ENCODE peak calls at places on chromosomes 2 and 18, in five cellular contexts. W, Z, G, M and T are unnamed samples.

GRCh38 chr2:233350708-233351107 is 3.6 kb upstream of the DGKD start:
- DNase-seq in Z (no peak), M (no peak), G (peak), W (peak), T (peak)

GRCh38 chr2:74876081-74876886 is 42.4 kb downstream of the HK2 start:
- DNase-seq in G (peak), M (peak), W (peak), Z (peak), T (peak)

GRCh38 chr2:187658952-187659525 is 104.8 kb upstream of the TFPI start:
- DNase-seq in W (no peak), G (peak), M (no peak), Z (no peak), T (peak)

GRCh38 chr2:196368546-196369225 is 197.3 kb upstream of the STK17B start:
- DNase-seq in M (no peak), G (no peak), Z (no peak), W (no peak), T (no peak)

GRCh38 chr2:133568172-133568571 is at the start of gene NCKAP5:
- DNase-seq in W (no peak), M (peak), Z (no peak), G (no peak), T (peak)

GRCh38 chr2:236908456-236909388 is 177.0 kb upstream of the COPS8 start:
- DNase-seq in G (no peak), Z (no peak), W (no peak), M (no peak), T (no peak)

GRCh38 chr18:23226930-23227728 is 91.8 kb downstream of the CABLES1 start:
- DNase-seq in Z (no peak), W (no peak), M (no peak), G (peak), T (peak)

GRCh38 chr18:51251625-51252024 is 54.1 kb upstream of the MEX3C start:
- DNase-seq in G (no peak), W (no peak), Z (peak), M (no peak), T (no peak)

GRCh38 chr2:7899241-7899640 is 782.6 kb upstream of the ID2 start:
- DNase-seq in G (peak), M (no peak), Z (no peak), W (peak), T (no peak)

GRCh38 chr2:61993422-61994024 is 88.0 kb downstream of the COMMD1 start:
- DNase-seq in M (no peak), W (no peak), G (peak), Z (peak), T (peak)

GRCh38 chr2:10987439-10987838 is 75.7 kb downstream of the KCNF1 start:
- DNase-seq in W (no peak), G (no peak), Z (no peak), M (no peak), T (no peak)

GRCh38 chr2:213007290-213007838 is 144.0 kb downstream of the IKZF2 start:
- DNase-seq in W (no peak), G (no peak), M (no peak), Z (no peak), T (no peak)

GRCh38 chr2:132497591-132497990 is 81.0 kb downstream of the GPR39 start:
- DNase-seq in G (no peak), W (no peak), Z (no peak), M (no peak), T (no peak)

GRCh38 chr2:230932556-230933511 is 7.8 kb upstream of the GPR55 start:
- DNase-seq in W (no peak), M (no peak), G (no peak), Z (no peak), T (no peak)

GRCh38 chr2:219453691-219454131 is 19.1 kb downstream of the SPEG start:
- DNase-seq in G (peak), Z (no peak), M (no peak), W (no peak), T (no peak)

GRCh38 chr2:122703676-122704075 is 948.2 kb downstream of the TSN start:
- DNase-seq in W (no peak), Z (no peak), M (no peak), G (no peak), T (no peak)

GRCh38 chr2:233098615-233099014 is 38.5 kb downstream of the INPP5D start:
- DNase-seq in G (peak), Z (no peak), W (no peak), M (no peak), T (no peak)

GRCh38 chr18:5175378-5175777 is 21.7 kb downstream of the AKAIN1 start:
- DNase-seq in G (no peak), W (no peak), Z (no peak), M (no peak), T (no peak)

GRCh38 chr18:66582151-66582550 is 21.7 kb downstream of the CDH19 start:
- DNase-seq in W (no peak), G (no peak), M (no peak), Z (no peak), T (no peak)

GRCh38 chr2:233835230-233836186 is 18.8 kb downstream of the HJURP start:
- DNase-seq in G (no peak), M (no peak), W (no peak), Z (no peak), T (no peak)

GRCh38 chr2:126885701-126886121 is 13.0 kb upstream of the TEX51 start:
- DNase-seq in W (no peak), G (no peak), M (no peak), Z (no peak), T (peak)

GRCh38 chr2:709138-709779 is 32.1 kb upstream of the TMEM18 start:
- DNase-seq in W (no peak), Z (no peak), M (no peak), G (no peak), T (no peak)

GRCh38 chr18:9614401-9615279 is at the start of gene PPP4R1:
- DNase-seq in G (peak), Z (peak), W (peak), M (peak), T (peak)